ENCODE peak calls at places on chromosomes 7 and 10, in five cellular contexts. V, Z, P, D and U are unnamed samples.

GRCh38 chr10:108409316-108409715 is 1244.8 kb upstream of the SORCS1 start:
- DNase-seq in P (no peak), Z (no peak), V (no peak), D (no peak), U (no peak)

GRCh38 chr7:101743241-101743994 is 74.0 kb upstream of the CUX1 start:
- DNase-seq in D (peak; percentile 89), V (no peak), P (peak; percentile 25), Z (no peak), U (peak; percentile 58)

GRCh38 chr7:64685091-64685490 is 19.2 kb downstream of the ZNF107 start:
- DNase-seq in P (no peak), V (no peak), D (peak; percentile 8), Z (no peak), U (no peak)

GRCh38 chr10:24979685-24980084 is 27.3 kb upstream of the PRTFDC1 start:
- DNase-seq in D (no peak), V (no peak), P (no peak), Z (no peak), U (no peak)

GRCh38 chr7:72325561-72325960 is 86.6 kb downstream of the CALN1 start:
- DNase-seq in D (no peak), P (no peak), Z (no peak), V (no peak), U (no peak)

GRCh38 chr7:26685636-26686035 is 178.8 kb downstream of the SKAP2 start:
- DNase-seq in P (no peak), D (no peak), V (no peak), Z (no peak), U (no peak)

GRCh38 chr10:31133251-31133627 is 101.6 kb upstream of the ZNF438 start:
- DNase-seq in P (no peak), Z (no peak), V (no peak), D (no peak), U (no peak)

GRCh38 chr7:77822269-77822668 is 23.7 kb downstream of the PHTF2 start:
- DNase-seq in V (no peak), D (no peak), P (no peak), Z (no peak), U (no peak)

GRCh38 chr10:80413152-80413996 is 5.0 kb downstream of the PRXL2A start:
- DNase-seq in D (no peak), V (no peak), P (no peak), Z (no peak), U (no peak)

GRCh38 chr7:127885843-127886242 is 145.4 kb downstream of the LRRC4 start:
- DNase-seq in Z (no peak), P (no peak), V (no peak), D (peak; percentile 66), U (no peak)

GRCh38 chr10:84204610-84205009 is 10.3 kb downstream of the CDHR1 start:
- DNase-seq in Z (no peak), D (no peak), V (no peak), P (no peak), U (no peak)

GRCh38 chr10:129779126-129779525 is 184.9 kb downstream of the EBF3 start:
- DNase-seq in D (no peak), Z (no peak), V (no peak), P (no peak), U (no peak)

GRCh38 chr10:49737474-49738201 is 24.5 kb downstream of the OGDHL start:
- DNase-seq in V (no peak), D (no peak), Z (no peak), P (no peak), U (no peak)

GRCh38 chr7:80107278-80107677 is 27.4 kb upstream of the GNAI1 start:
- DNase-seq in Z (no peak), D (no peak), V (no peak), P (no peak), U (no peak)

GRCh38 chr10:93294004-93294403 is 188.1 kb downstream of the MYOF start:
- DNase-seq in Z (no peak), P (no peak), D (no peak), V (no peak), U (no peak)

GRCh38 chr7:51644216-51644615 is 327.6 kb upstream of the COBL start:
- DNase-seq in P (no peak), D (no peak), Z (no peak), V (no peak), U (no peak)

GRCh38 chr7:4174451-4174850 is 507.6 kb upstream of the FOXK1 start:
- DNase-seq in D (no peak), V (no peak), Z (no peak), P (no peak), U (no peak)

GRCh38 chr10:121235692-121236091 is 362.6 kb downstream of the FGFR2 start:
- DNase-seq in Z (no peak), P (no peak), V (no peak), D (no peak), U (no peak)

GRCh38 chr7:105816270-105816843 is 60.0 kb downstream of the ATXN7L1 start:
- DNase-seq in Z (no peak), V (no peak), P (no peak), D (no peak), U (no peak)

GRCh38 chr10:103487396-103487708 is 6.2 kb upstream of the NEURL1 start:
- DNase-seq in D (no peak), P (no peak), Z (no peak), V (no peak), U (no peak)

GRCh38 chr7:93156884-93157283 is 8.7 kb upstream of the SAMD9L start:
- DNase-seq in P (no peak), V (no peak), Z (no peak), D (no peak), U (no peak)

GRCh38 chr7:112079671-112080070 is 126.5 kb downstream of the DOCK4 start:
- DNase-seq in Z (no peak), D (no peak), V (no peak), P (no peak), U (no peak)

GRCh38 chr10:5552376-5553321 is 27.9 kb downstream of the CALML3 start:
- DNase-seq in V (no peak), Z (no peak), P (no peak), D (no peak), U (no peak)

GRCh38 chr10:60798870-60799269 is 20.6 kb downstream of the CDK1 start:
- DNase-seq in D (no peak), V (no peak), Z (no peak), P (no peak), U (no peak)

GRCh38 chr10:83917519-83918506 is 221.5 kb upstream of the GHITM start:
- DNase-seq in P (no peak), Z (peak; percentile 12), V (peak; percentile 32), D (no peak), U (peak; percentile 18)

GRCh38 chr7:134255814-134256213 is 60.9 kb downstream of the SLC35B4 start:
- DNase-seq in P (peak; percentile 17), Z (no peak), V (no peak), D (no peak), U (no peak)

GRCh38 chr10:103648951-103649532 is 155.5 kb downstream of the NEURL1 start:
- DNase-seq in V (no peak), P (no peak), D (no peak), Z (no peak), U (no peak)

GRCh38 chr10:114678301-114678700 is 20.2 kb upstream of the ABLIM1 start:
- DNase-seq in P (no peak), D (no peak), V (no peak), Z (no peak), U (no peak)

GRCh38 chr7:155652156-155653124 is 8.0 kb downstream of the RBM33 start:
- DNase-seq in D (no peak), V (no peak), Z (no peak), P (no peak), U (no peak)

GRCh38 chr10:98367626-98368451 is 47.1 kb downstream of the PYROXD2 start:
- DNase-seq in P (no peak), Z (no peak), V (no peak), D (no peak), U (no peak)

GRCh38 chr10:62972103-62972502 is 155.9 kb upstream of the EGR2 start:
- DNase-seq in Z (no peak), P (no peak), V (no peak), D (no peak), U (no peak)

GRCh38 chr7:18680576-18680975 is 185.0 kb downstream of the HDAC9 start:
- DNase-seq in D (no peak), P (no peak), Z (no peak), V (no peak), U (no peak)

GRCh38 chr7:18689535-18689934 is 194.0 kb downstream of the HDAC9 start:
- DNase-seq in V (no peak), Z (no peak), P (no peak), D (no peak), U (no peak)

GRCh38 chr7:18684899-18685298 is 189.3 kb downstream of the HDAC9 start:
- DNase-seq in Z (no peak), P (no peak), V (no peak), D (no peak), U (no peak)

GRCh38 chr7:18685961-18686360 is 190.4 kb downstream of the HDAC9 start:
- DNase-seq in V (no peak), D (no peak), P (no peak), Z (no peak), U (no peak)
- TF ChIP-seq TAF1 in V (no peak), D (no peak), P (no peak), Z (no peak), U (no peak)

GRCh38 chr7:130641040-130641439 is 27.5 kb downstream of the COPG2 start:
- DNase-seq in Z (no peak), V (no peak), D (no peak), P (no peak), U (no peak)

GRCh38 chr7:130642383-130642782 is 26.2 kb downstream of the COPG2 start:
- DNase-seq in D (no peak), P (no peak), Z (no peak), V (no peak), U (no peak)

GRCh38 chr7:130641497-130641896 is 27.1 kb downstream of the COPG2 start:
- DNase-seq in V (no peak), Z (no peak), P (no peak), D (no peak), U (no peak)

DNA sequence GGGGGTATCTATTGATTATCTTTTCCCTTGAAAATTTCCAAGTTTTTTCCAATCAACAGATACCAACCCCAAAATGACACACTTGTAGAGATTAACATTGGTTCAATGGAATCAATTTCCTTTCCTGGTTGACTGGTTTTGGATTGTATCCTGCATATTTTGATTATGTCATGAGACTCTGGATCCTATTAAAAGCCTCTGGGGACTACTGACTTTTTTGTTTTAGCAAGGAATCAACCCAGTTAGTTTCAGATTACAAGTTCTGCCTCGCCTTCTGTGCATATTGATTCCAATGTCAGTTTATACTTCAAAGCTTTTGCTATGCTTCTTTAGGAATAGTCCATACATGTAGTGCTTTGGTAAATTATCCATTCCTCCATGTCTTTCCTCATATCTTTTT is 29.2 kb downstream of the COPG2 start:
- DNase-seq in V (no peak), Z (no peak), D (no peak), P (no peak), U (no peak)
- TF ChIP-seq POLR2A in V (no peak), Z (no peak), D (no peak), P (no peak), U (no peak)

DNA sequence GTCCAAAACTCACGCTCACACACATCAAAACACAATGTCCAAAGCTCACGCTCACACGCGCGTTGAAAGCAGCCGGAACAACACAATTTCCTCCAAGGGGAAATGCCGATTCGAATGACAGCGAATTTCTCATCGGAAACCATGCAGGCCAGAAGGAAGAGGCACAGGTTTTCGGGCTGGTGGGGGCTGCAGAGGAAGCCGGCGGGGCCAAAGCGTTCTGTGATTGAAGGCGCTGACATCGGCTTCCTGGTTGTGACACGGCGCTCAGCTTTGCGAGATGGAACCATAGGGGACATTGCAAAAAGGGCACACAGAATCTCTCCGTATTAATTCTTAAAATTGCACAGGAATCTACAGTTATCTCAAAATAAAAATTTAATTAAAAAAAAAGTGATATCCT is 61.3 kb downstream of the FOXL3 start:
- DNase-seq in V (no peak), Z (no peak), D (no peak), P (no peak), U (no peak)
- TF ChIP-seq POLR2AphosphoS5 in V (no peak), Z (no peak), D (no peak), P (no peak), U (no peak)

GRCh38 chr7:42071372-42072261 is 165.4 kb downstream of the GLI3 start:
- DNase-seq in V (no peak), D (no peak), P (no peak), Z (no peak), U (no peak)
- TF ChIP-seq TAF1 in V (no peak), D (no peak), P (no peak), Z (no peak), U (no peak)